ENCODE peak calls at places on chromosome 14, in four cellular contexts. K is esophagus squamous epithelium, S is fibroblast of pulmonary artery, N is KG1. D is an unnamed sample.

GRCh38 chr14:61927521-61927920 is 165.3 kb downstream of the SNAPC1 start:
- DNase-seq in K (no peak), S (peak), N (no peak), D (no peak)

GRCh38 chr14:80108430-80108829 is 102.9 kb downstream of the DIO2 start:
- DNase-seq in K (no peak), S (no peak), N (no peak), D (no peak)

GRCh38 chr14:60884134-60884533 is 96.7 kb downstream of the TRMT5 start:
- DNase-seq in K (no peak), S (no peak), N (no peak), D (no peak)

GRCh38 chr14:68819260-68819691 is 26.4 kb upstream of the ZFP36L1 start:
- DNase-seq in S (peak), K (no peak), N (no peak), D (no peak)

GRCh38 chr14:104243200-104243599 is 104.8 kb downstream of the KIF26A start:
- DNase-seq in S (no peak), N (no peak), K (no peak), D (no peak)

GRCh38 chr14:50897658-50898175 is 25.9 kb downstream of the ABHD12B start:
- DNase-seq in S (no peak), N (no peak), K (no peak), D (no peak)

GRCh38 chr14:65552724-65553123 is 140.2 kb downstream of the FUT8 start:
- DNase-seq in S (no peak), N (no peak), K (no peak), D (no peak)

GRCh38 chr14:36905272-36906046 is 243.8 kb downstream of the PAX9 start:
- DNase-seq in N (no peak), K (no peak), S (no peak), D (no peak)

GRCh38 chr14:85414142-85414541 is 115.8 kb upstream of the FLRT2 start:
- DNase-seq in N (peak), K (no peak), S (peak), D (peak)

GRCh38 chr14:74516451-74517155 is 23.0 kb downstream of the ISCA2 start:
- DNase-seq in N (no peak), S (peak), K (no peak), D (no peak)

GRCh38 chr14:63468273-63468672 is 74.9 kb downstream of the PPP2R5E start:
- DNase-seq in N (no peak), K (no peak), S (no peak), D (no peak)

GRCh38 chr14:104688755-104689619 is at the start of gene INF2:
- DNase-seq in N (no peak), K (no peak), S (peak), D (no peak)

GRCh38 chr14:64878775-64879634 is 702 bp downstream of the SPTB start:
- DNase-seq in K (no peak), S (no peak), N (no peak), D (no peak)

GRCh38 chr14:96204151-96205058 is at the start of gene BDKRB2:
- DNase-seq in S (peak), N (no peak), K (no peak), D (peak)

GRCh38 chr14:57831981-57832380 is 33.9 kb downstream of the SLC35F4 start:
- DNase-seq in S (no peak), K (no peak), N (no peak), D (no peak)

GRCh38 chr14:71692496-71692895 is 239.7 kb upstream of the RGS6 start:
- DNase-seq in S (peak), N (no peak), K (no peak), D (no peak)

GRCh38 chr14:45198551-45198950 is 54.5 kb downstream of the MIS18BP1 start:
- DNase-seq in S (peak), N (no peak), K (no peak), D (no peak)

GRCh38 chr14:88919502-88919901 is 95.1 kb downstream of the TTC8 start:
- DNase-seq in K (no peak), S (no peak), N (no peak), D (no peak)

GRCh38 chr14:50342211-50343080 is 30.3 kb downstream of the DMAC2L start:
- DNase-seq in K (no peak), S (peak), N (peak), D (no peak)

GRCh38 chr14:53663709-53664108 is 292.9 kb downstream of the BMP4 start:
- DNase-seq in S (peak), K (no peak), N (no peak), D (no peak)

GRCh38 chr14:71242237-71242748 is 335.0 kb downstream of the PCNX1 start:
- DNase-seq in K (no peak), S (peak), N (no peak), D (no peak)

GRCh38 chr14:50619569-50620141 is 48.5 kb downstream of the SAV1 start:
- DNase-seq in K (no peak), N (no peak), S (peak), D (peak)

GRCh38 chr14:105841022-105842009 is 314.9 kb downstream of the TMEM121 start:
- DNase-seq in K (no peak), S (no peak), N (no peak), D (no peak)

GRCh38 chr14:50658203-50658602 is 9.9 kb downstream of the SAV1 start:
- DNase-seq in K (no peak), N (no peak), S (peak), D (no peak)

GRCh38 chr14:104486222-104486743 is 93.3 kb upstream of the C14orf180 start:
- DNase-seq in K (no peak), S (no peak), N (no peak), D (no peak)

GRCh38 chr14:74846968-74847549 is 28.9 kb downstream of the PROX2 start:
- DNase-seq in K (no peak), N (no peak), S (peak), D (no peak)

GRCh38 chr14:29846339-29847129 is 81.1 kb downstream of the PRKD1 start:
- DNase-seq in K (no peak), S (no peak), N (no peak), D (no peak)

GRCh38 chr14:66993512-66993911 is 195.7 kb upstream of the GARIN2 start:
- DNase-seq in S (no peak), K (no peak), N (no peak), D (no peak)

GRCh38 chr14:67970923-67971322 is 151.3 kb downstream of the RAD51B start:
- DNase-seq in S (no peak), N (no peak), K (no peak), D (no peak)

D was measured in HL-60.